ENCODE peak calls at places on chromosomes 3 and 15, in five cellular contexts. R is NAMALWA, O is fibroblast of pulmonary artery, T is HL-60, Z is HTR-8/SVneo. P is an unnamed sample.

GRCh38 chr15:81784751-81785150 is 261.1 kb downstream of the MEX3B start:
- DNase-seq in Z (no peak), O (no peak), T (no peak), R (no peak), P (no peak)

GRCh38 chr3:124701687-124702086 is 28.6 kb upstream of the UMPS start:
- DNase-seq in T (no peak), Z (peak; percentile 22), O (peak; percentile 55), R (no peak), P (no peak)

GRCh38 chr15:39345176-39345575 is 235.7 kb upstream of the THBS1 start:
- DNase-seq in R (no peak), O (no peak), Z (no peak), T (no peak), P (no peak)

GRCh38 chr15:57390583-57390982 is 14.3 kb downstream of the CGNL1 start:
- DNase-seq in R (no peak), O (no peak), T (no peak), Z (no peak), P (no peak)

GRCh38 chr15:57671636-57672035 is 34.9 kb upstream of the POLR2M start:
- DNase-seq in R (no peak), T (no peak), O (no peak), Z (no peak), P (no peak)

GRCh38 chr3:71150293-71150954 is 433.1 kb downstream of the FOXP1 start:
- DNase-seq in T (no peak), O (no peak), Z (no peak), R (no peak), P (no peak)

GRCh38 chr15:79952329-79952728 is 18.7 kb downstream of the BCL2A1 start:
- DNase-seq in R (no peak), Z (no peak), T (peak; percentile 60), O (no peak), P (no peak)

GRCh38 chr3:124903896-124904879 is 17.0 kb upstream of the ITGB5 start:
- DNase-seq in O (no peak), R (no peak), T (no peak), Z (no peak), P (no peak)

GRCh38 chr3:134103470-134103869 is 73.7 kb upstream of the SLCO2A1 start:
- DNase-seq in Z (no peak), O (peak; percentile 46), T (no peak), R (no peak), P (no peak)

GRCh38 chr3:134094491-134094890 is 64.8 kb upstream of the SLCO2A1 start:
- DNase-seq in R (no peak), T (no peak), O (peak; percentile 77), Z (no peak), P (no peak)

GRCh38 chr15:57376695-57377477 is 581 bp downstream of the CGNL1 start:
- DNase-seq in R (no peak), T (no peak), O (peak; percentile 46), Z (peak; percentile 26), P (no peak)

GRCh38 chr15:98651581-98652220 is 3.4 kb downstream of the IGF1R start:
- DNase-seq in T (peak; percentile 4), O (peak; percentile 16), Z (no peak), R (no peak), P (no peak)

GRCh38 chr15:52348056-52348745 is 52.6 kb upstream of the MYO5C start:
- DNase-seq in R (no peak), O (peak; percentile 26), Z (peak; percentile 26), T (no peak), P (no peak)

GRCh38 chr3:37904614-37905047 is 43.0 kb downstream of the CTDSPL start:
- DNase-seq in T (no peak), Z (no peak), R (no peak), O (peak; percentile 58), P (no peak)

GRCh38 chr3:125051715-125052581 is 3.8 kb downstream of the HEG1 start:
- DNase-seq in Z (no peak), O (peak; percentile 84), T (peak; percentile 6), R (peak; percentile 39), P (peak; percentile 81)

GRCh38 chr15:58070801-58071418 is 5.4 kb upstream of the ALDH1A2 start:
- DNase-seq in Z (peak; percentile 34), T (peak; percentile 38), R (peak; percentile 74), O (peak; percentile 72), P (no peak)

GRCh38 chr15:75840659-75841058 is 2.6 kb upstream of the UBE2Q2 start:
- DNase-seq in Z (peak; percentile 43), T (no peak), R (no peak), O (peak; percentile 82), P (no peak)

GRCh38 chr3:165883866-165884478 is 46.7 kb upstream of the BCHE start:
- DNase-seq in T (no peak), Z (no peak), O (no peak), R (no peak), P (no peak)